ENCODE peak calls at places on chromosome 1, in six cellular contexts. One of them, this sample, is unnamed.

GRCh38 chr1:183952101-183952500 is 85.4 kb downstream of the COLGALT2 start:
- DNase-seq in substantia nigra: no peak
- DNase-seq in NCI-H774: no peak
- DNase-seq in RWPE1: no peak
- DNase-seq in right cardiac atrium: no peak
- DNase-seq in GM13976: no peak
- DNase-seq in this sample: no peak

GRCh38 chr1:5975133-5975880 is 16.9 kb downstream of the NPHP4 start:
- DNase-seq in substantia nigra: peak
- DNase-seq in NCI-H774: no peak
- DNase-seq in RWPE1: peak
- DNase-seq in right cardiac atrium: peak
- DNase-seq in GM13976: peak
- DNase-seq in this sample: no peak

GRCh38 chr1:16248603-16249534 is 11.9 kb upstream of the CPLANE2 start:
- DNase-seq in substantia nigra: peak
- DNase-seq in NCI-H774: peak
- DNase-seq in RWPE1: peak
- DNase-seq in right cardiac atrium: peak
- DNase-seq in GM13976: peak
- DNase-seq in this sample: no peak

GRCh38 chr1:109509176-109510134 is at the start of gene AMIGO1:
- DNase-seq in substantia nigra: no peak
- DNase-seq in NCI-H774: peak
- DNase-seq in RWPE1: peak
- DNase-seq in right cardiac atrium: peak
- DNase-seq in GM13976: peak
- DNase-seq in this sample: peak

GRCh38 chr1:168081373-168082007 is 55.2 kb downstream of the GPR161 start:
- DNase-seq in substantia nigra: no peak
- DNase-seq in NCI-H774: no peak
- DNase-seq in RWPE1: peak
- DNase-seq in right cardiac atrium: peak
- DNase-seq in GM13976: no peak
- DNase-seq in this sample: no peak

GRCh38 chr1:58727363-58727762 is 27.5 kb upstream of the MYSM1 start:
- DNase-seq in substantia nigra: no peak
- DNase-seq in NCI-H774: no peak
- DNase-seq in RWPE1: peak
- DNase-seq in right cardiac atrium: no peak
- DNase-seq in GM13976: no peak
- DNase-seq in this sample: no peak

GRCh38 chr1:7339014-7339413 is 432.1 kb upstream of the VAMP3 start:
- DNase-seq in substantia nigra: no peak
- DNase-seq in NCI-H774: no peak
- DNase-seq in RWPE1: no peak
- DNase-seq in right cardiac atrium: no peak
- DNase-seq in GM13976: no peak
- DNase-seq in this sample: no peak

GRCh38 chr1:2904191-2904590 is 102.7 kb upstream of the TTC34 start:
- DNase-seq in substantia nigra: no peak
- DNase-seq in NCI-H774: no peak
- DNase-seq in RWPE1: no peak
- DNase-seq in right cardiac atrium: no peak
- DNase-seq in GM13976: no peak
- DNase-seq in this sample: no peak

GRCh38 chr1:57019240-57019805 is 53.5 kb upstream of the C8B start:
- DNase-seq in substantia nigra: no peak
- DNase-seq in NCI-H774: no peak
- DNase-seq in RWPE1: no peak
- DNase-seq in right cardiac atrium: no peak
- DNase-seq in GM13976: no peak
- DNase-seq in this sample: no peak

GRCh38 chr1:206955476-206956312 is 9.4 kb upstream of the PIGR start:
- DNase-seq in substantia nigra: no peak
- DNase-seq in NCI-H774: peak
- DNase-seq in RWPE1: no peak
- DNase-seq in right cardiac atrium: no peak
- DNase-seq in GM13976: peak
- DNase-seq in this sample: no peak

This sample was measured in GM06990.